ENCODE peak calls at places on chromosomes 13 and 19, in four cellular contexts. One of them, this sample, is unnamed.

GRCh38 chr13:28528848-28529247 is 33.9 kb upstream of the FLT1 start:
- DNase-seq in K562: no peak
- DNase-seq in HepG2: no peak
- DNase-seq in GM12878: no peak
- DNase-seq in this sample: no peak

GRCh38 chr19:37909661-37910199 is 2.7 kb downstream of the SIPA1L3 start:
- DNase-seq in K562: no peak
- DNase-seq in HepG2: no peak
- DNase-seq in GM12878: no peak
- DNase-seq in this sample: no peak

GRCh38 chr13:89554801-89555200 is 1792.7 kb upstream of the MIR17HG start:
- DNase-seq in K562: no peak
- DNase-seq in HepG2: peak
- DNase-seq in GM12878: no peak
- DNase-seq in this sample: no peak

GRCh38 chr13:45595968-45596367 is 19.6 kb downstream of the ERICH6B start:
- DNase-seq in K562: no peak
- DNase-seq in HepG2: no peak
- DNase-seq in GM12878: no peak
- DNase-seq in this sample: no peak

GRCh38 chr19:57473646-57474045 is 3.7 kb downstream of the ZNF772 start:
- DNase-seq in K562: no peak
- DNase-seq in HepG2: no peak
- DNase-seq in GM12878: no peak
- DNase-seq in this sample: no peak

GRCh38 chr13:74206061-74206561 is 71.9 kb upstream of the KLF12 start:
- DNase-seq in K562: no peak
- DNase-seq in HepG2: no peak
- DNase-seq in GM12878: no peak
- DNase-seq in this sample: no peak

GRCh38 chr13:113758651-113759524 is at the start of gene TMEM255B:
- DNase-seq in K562: peak
- DNase-seq in HepG2: no peak
- DNase-seq in GM12878: no peak
- DNase-seq in this sample: peak

GRCh38 chr19:27718262-27718661 is 1494.7 kb downstream of the UQCRFS1 start:
- DNase-seq in K562: no peak
- DNase-seq in HepG2: no peak
- DNase-seq in GM12878: no peak
- DNase-seq in this sample: no peak

GRCh38 chr19:42022616-42023015 is 28.6 kb upstream of the ATP1A3 start:
- DNase-seq in K562: no peak
- DNase-seq in HepG2: no peak
- DNase-seq in GM12878: no peak
- DNase-seq in this sample: no peak

GRCh38 chr13:105702441-105702840 is 833.0 kb downstream of the EFNB2 start:
- DNase-seq in K562: no peak
- DNase-seq in HepG2: no peak
- DNase-seq in GM12878: no peak
- DNase-seq in this sample: no peak

GRCh38 chr13:89951341-89951740 is 1396.1 kb upstream of the MIR17HG start:
- DNase-seq in K562: no peak
- DNase-seq in HepG2: no peak
- DNase-seq in GM12878: no peak
- DNase-seq in this sample: no peak

GRCh38 chr19:39167461-39168257 is 29.1 kb upstream of the NCCRP1 start:
- DNase-seq in K562: no peak
- DNase-seq in HepG2: no peak
- DNase-seq in GM12878: no peak
- DNase-seq in this sample: peak

GRCh38 chr19:39165857-39166256 is 30.9 kb upstream of the NCCRP1 start:
- DNase-seq in K562: no peak
- DNase-seq in HepG2: no peak
- DNase-seq in GM12878: no peak
- DNase-seq in this sample: no peak

GRCh38 chr19:39164289-39164688 is 32.5 kb upstream of the NCCRP1 start:
- DNase-seq in K562: no peak
- DNase-seq in HepG2: no peak
- DNase-seq in GM12878: no peak
- DNase-seq in this sample: no peak

GRCh38 chr19:39168258-39169142 is 28.3 kb upstream of the NCCRP1 start:
- DNase-seq in K562: no peak
- DNase-seq in HepG2: no peak
- DNase-seq in GM12878: no peak
- DNase-seq in this sample: no peak

DNA sequence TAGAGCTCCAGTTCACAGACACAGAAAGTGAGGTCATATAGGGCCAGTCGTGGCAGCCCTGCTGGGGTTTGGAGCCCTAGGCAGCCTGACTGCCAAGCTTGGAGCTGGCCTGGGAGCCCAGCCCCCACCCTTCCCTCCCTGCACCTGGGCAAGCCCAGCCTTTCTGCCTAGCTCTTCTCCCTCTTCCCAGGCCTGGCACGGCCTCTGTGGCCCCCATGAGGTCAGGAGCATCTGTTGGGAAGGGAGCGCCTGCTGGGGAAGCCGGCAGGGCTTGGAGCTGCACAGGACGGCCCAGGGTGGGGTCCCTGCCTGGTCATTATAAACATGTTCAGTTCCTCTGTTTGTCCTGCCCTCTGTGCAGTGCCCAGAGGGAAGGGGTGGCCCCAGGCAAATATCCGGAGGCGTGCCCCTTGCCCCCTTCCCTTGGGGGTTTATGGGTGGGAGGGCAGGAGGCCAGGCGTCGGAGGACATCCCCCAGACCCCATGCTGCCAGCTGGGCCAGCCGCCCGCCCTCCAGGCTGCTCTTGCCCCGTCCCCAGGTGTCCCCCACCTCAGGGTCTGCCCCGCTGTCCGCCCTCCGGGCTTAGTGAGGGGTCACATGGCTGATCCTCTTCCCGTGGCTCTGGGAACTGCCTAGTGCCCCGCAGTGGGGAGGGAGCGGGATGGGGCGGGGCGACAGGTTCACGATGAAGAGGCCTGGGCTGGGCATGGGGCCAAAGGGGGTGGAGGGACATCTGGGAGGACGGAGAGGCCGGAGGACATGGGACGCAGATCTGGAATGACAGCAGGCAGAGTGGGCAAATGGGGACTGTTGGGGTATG is 30.0 kb upstream of the NCCRP1 start:
- DNase-seq in K562: no peak
- DNase-seq in HepG2: peak
- DNase-seq in GM12878: no peak
- DNase-seq in this sample: peak
- TF ChIP-seq TCF7 in K562: no peak
- TF ChIP-seq TCF7 in HepG2: no peak
- TF ChIP-seq TCF7 in GM12878: no peak
- TF ChIP-seq TCF7 in this sample: no peak

GRCh38 chr13:20990910-20991525 is 70.4 kb downstream of the LATS2 start:
- DNase-seq in K562: no peak
- DNase-seq in HepG2: no peak
- DNase-seq in GM12878: no peak
- DNase-seq in this sample: no peak

GRCh38 chr13:20993211-20993610 is 68.2 kb downstream of the LATS2 start:
- DNase-seq in K562: no peak
- DNase-seq in HepG2: no peak
- DNase-seq in GM12878: no peak
- DNase-seq in this sample: no peak

GRCh38 chr13:20993661-20994440 is 67.5 kb downstream of the LATS2 start:
- DNase-seq in K562: peak
- DNase-seq in HepG2: no peak
- DNase-seq in GM12878: no peak
- DNase-seq in this sample: no peak

GRCh38 chr13:20989883-20990282 is 71.5 kb downstream of the LATS2 start:
- DNase-seq in K562: no peak
- DNase-seq in HepG2: no peak
- DNase-seq in GM12878: no peak
- DNase-seq in this sample: no peak

GRCh38 chr13:20991741-20992520 is 69.5 kb downstream of the LATS2 start:
- DNase-seq in K562: no peak
- DNase-seq in HepG2: no peak
- DNase-seq in GM12878: no peak
- DNase-seq in this sample: no peak
- TF ChIP-seq ESRRA in K562: no peak
- TF ChIP-seq ESRRA in HepG2: no peak
- TF ChIP-seq ESRRA in GM12878: no peak
- TF ChIP-seq ESRRA in this sample: no peak

GRCh38 chr19:7772752-7773291 is 9.8 kb downstream of the CLEC4M start:
- DNase-seq in K562: no peak
- DNase-seq in HepG2: no peak
- DNase-seq in GM12878: peak
- DNase-seq in this sample: no peak
- TF ChIP-seq TCF7 in K562: no peak
- TF ChIP-seq TCF7 in HepG2: no peak
- TF ChIP-seq TCF7 in GM12878: no peak
- TF ChIP-seq TCF7 in this sample: no peak

GRCh38 chr19:11887247-11887617 is 350 bp upstream of the ZNF69 start:
- DNase-seq in K562: no peak
- DNase-seq in HepG2: no peak
- DNase-seq in GM12878: no peak
- DNase-seq in this sample: peak

GRCh38 chr19:11880598-11880997 is 7.0 kb upstream of the ZNF69 start:
- DNase-seq in K562: no peak
- DNase-seq in HepG2: no peak
- DNase-seq in GM12878: no peak
- DNase-seq in this sample: no peak

GRCh38 chr19:11881151-11881800 is 6.3 kb upstream of the ZNF69 start:
- DNase-seq in K562: peak
- DNase-seq in HepG2: peak
- DNase-seq in GM12878: peak
- DNase-seq in this sample: peak
- TF ChIP-seq ESRRA in K562: no peak
- TF ChIP-seq ESRRA in HepG2: no peak
- TF ChIP-seq ESRRA in GM12878: no peak
- TF ChIP-seq ESRRA in this sample: no peak

DNA sequence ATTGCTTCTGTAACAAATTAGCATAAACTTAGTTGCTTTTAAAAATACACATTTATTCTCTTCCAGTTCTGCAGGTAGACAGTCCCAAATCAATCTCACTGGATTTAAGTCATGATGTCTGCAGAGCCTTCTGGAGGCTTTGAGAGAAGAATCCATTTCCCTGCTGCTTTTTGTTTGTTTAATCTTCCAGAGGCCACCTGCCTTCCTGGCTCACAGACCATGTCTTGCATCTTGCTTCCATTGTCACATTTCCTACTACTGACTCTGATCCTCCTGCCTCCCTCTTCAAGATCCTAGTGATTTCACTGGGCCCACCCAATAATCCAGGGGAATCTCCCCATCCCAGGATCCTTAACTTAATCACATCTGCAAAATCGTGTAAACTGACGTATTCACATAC is 473.3 kb downstream of the ITGBL1 start:
- DNase-seq in K562: no peak
- DNase-seq in HepG2: no peak
- DNase-seq in GM12878: no peak
- DNase-seq in this sample: no peak
- TF ChIP-seq TCF7 in K562: no peak
- TF ChIP-seq TCF7 in HepG2: no peak
- TF ChIP-seq TCF7 in GM12878: no peak
- TF ChIP-seq TCF7 in this sample: no peak

DNA sequence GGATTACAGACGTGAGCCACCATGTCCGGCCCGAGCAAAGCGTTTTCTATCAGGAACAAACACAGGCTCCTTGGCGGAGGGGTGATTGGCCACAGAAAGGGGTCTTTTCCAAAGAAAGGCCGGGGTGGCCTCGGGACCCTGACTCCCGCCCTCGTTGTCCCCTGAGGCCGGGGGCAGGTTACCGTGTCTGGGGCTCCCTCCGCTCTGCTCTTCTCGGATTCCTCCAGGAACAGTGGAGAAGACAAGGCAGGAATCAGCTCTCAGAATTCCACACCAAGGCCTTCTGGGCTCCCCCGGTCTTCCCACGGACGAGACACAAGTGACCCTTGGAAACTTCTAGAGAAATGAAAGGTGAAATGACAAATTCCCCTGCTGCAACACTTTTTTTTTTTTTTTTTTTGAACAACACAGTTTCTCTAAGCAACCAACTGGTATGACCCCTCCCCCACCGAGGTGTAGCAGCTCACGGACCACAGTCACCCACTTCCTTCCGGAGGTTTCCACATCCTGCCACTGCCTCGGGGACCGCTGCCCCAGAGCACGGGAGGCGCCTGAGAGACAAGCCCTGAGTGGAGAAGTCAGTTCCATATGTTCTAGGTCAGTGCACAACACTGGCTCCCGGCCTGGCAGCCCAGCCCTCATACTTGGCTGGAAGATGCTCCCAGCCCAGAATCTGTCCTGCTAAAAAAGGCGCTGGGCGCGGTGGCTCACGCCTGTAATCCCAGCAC is 11.0 kb downstream of the MOB3A start:
- DNase-seq in K562: peak
- DNase-seq in HepG2: no peak
- DNase-seq in GM12878: peak
- DNase-seq in this sample: no peak
- TF ChIP-seq ESRRA in K562: no peak
- TF ChIP-seq ESRRA in HepG2: no peak
- TF ChIP-seq ESRRA in GM12878: no peak
- TF ChIP-seq ESRRA in this sample: no peak

GRCh38 chr13:49020940-49021548 is 45.3 kb downstream of the FNDC3A start:
- DNase-seq in K562: no peak
- DNase-seq in HepG2: no peak
- DNase-seq in GM12878: no peak
- DNase-seq in this sample: no peak
- TF ChIP-seq TCF7 in K562: no peak
- TF ChIP-seq TCF7 in HepG2: no peak
- TF ChIP-seq TCF7 in GM12878: no peak
- TF ChIP-seq TCF7 in this sample: no peak

GRCh38 chr19:2195914-2196313 is 32.2 kb downstream of the DOT1L start:
- DNase-seq in K562: no peak
- DNase-seq in HepG2: no peak
- DNase-seq in GM12878: no peak
- DNase-seq in this sample: no peak

GRCh38 chr19:2197270-2197669 is 33.5 kb downstream of the DOT1L start:
- DNase-seq in K562: no peak
- DNase-seq in HepG2: no peak
- DNase-seq in GM12878: no peak
- DNase-seq in this sample: no peak

GRCh38 chr19:2199861-2200623 is 36.1 kb downstream of the PLEKHJ1 start:
- DNase-seq in K562: no peak
- DNase-seq in HepG2: no peak
- DNase-seq in GM12878: no peak
- DNase-seq in this sample: no peak

GRCh38 chr19:2199215-2199614 is 35.5 kb downstream of the DOT1L start:
- DNase-seq in K562: peak
- DNase-seq in HepG2: no peak
- DNase-seq in GM12878: no peak
- DNase-seq in this sample: peak

GRCh38 chr19:2198317-2198716 is 34.6 kb downstream of the DOT1L start:
- DNase-seq in K562: no peak
- DNase-seq in HepG2: no peak
- DNase-seq in GM12878: no peak
- DNase-seq in this sample: no peak
- TF ChIP-seq ESRRA in K562: no peak
- TF ChIP-seq ESRRA in HepG2: no peak
- TF ChIP-seq ESRRA in GM12878: no peak
- TF ChIP-seq ESRRA in this sample: no peak

GRCh38 chr19:2123682-2124387 is 27.1 kb downstream of the IZUMO4 start:
- DNase-seq in K562: no peak
- DNase-seq in HepG2: no peak
- DNase-seq in GM12878: no peak
- DNase-seq in this sample: peak
- TF ChIP-seq TCF7 in K562: no peak
- TF ChIP-seq TCF7 in HepG2: no peak
- TF ChIP-seq TCF7 in GM12878: no peak
- TF ChIP-seq TCF7 in this sample: peak

GRCh38 chr13:99766641-99767045 is 204.9 kb downstream of the ZIC5 start:
- DNase-seq in K562: no peak
- DNase-seq in HepG2: peak
- DNase-seq in GM12878: no peak
- DNase-seq in this sample: peak
- TF ChIP-seq ESRRA in K562: no peak
- TF ChIP-seq ESRRA in HepG2: no peak
- TF ChIP-seq ESRRA in GM12878: no peak
- TF ChIP-seq ESRRA in this sample: no peak